ENCODE peak calls at places on chromosomes 2 and 18, in five cellular contexts. B, S, Y, M and J are unnamed samples.

GRCh38 chr2:239826786-239827510 is 198.2 kb downstream of the NDUFA10 start:
- DNase-seq in B (no peak), S (no peak), Y (no peak), M (peak), J (no peak)

GRCh38 chr2:144274131-144274530 is 245.8 kb downstream of the ZEB2 start:
- DNase-seq in B (peak), S (no peak), Y (peak), M (no peak), J (no peak)

GRCh38 chr2:85468704-85469349 is 50.3 kb downstream of the SH2D6 start:
- DNase-seq in B (peak), S (no peak), Y (peak), M (no peak), J (peak)

GRCh38 chr2:241844831-241845578 is 13.7 kb downstream of the PDCD1 start:
- DNase-seq in B (no peak), S (no peak), Y (no peak), M (peak), J (no peak)

GRCh38 chr2:179275280-179276013 is 10.8 kb upstream of the SESTD1 start:
- DNase-seq in B (peak), S (no peak), Y (no peak), M (no peak), J (peak)

GRCh38 chr2:150480241-150480640 is 7.2 kb downstream of the RND3 start:
- DNase-seq in B (peak), S (no peak), Y (peak), M (no peak), J (peak)

GRCh38 chr2:170229125-170229524 is 51.2 kb downstream of the MYO3B start:
- DNase-seq in B (no peak), S (no peak), Y (no peak), M (no peak), J (no peak)

GRCh38 chr2:106062627-106063026 is 131.5 kb downstream of the UXS1 start:
- DNase-seq in B (peak), S (no peak), Y (no peak), M (no peak), J (no peak)

GRCh38 chr18:22559414-22560282 is 141.9 kb upstream of the CTAGE1 start:
- DNase-seq in B (peak), S (peak), Y (peak), M (peak), J (peak)

GRCh38 chr2:47512581-47513083 is 109.7 kb downstream of the MSH2 start:
- DNase-seq in B (no peak), S (no peak), Y (peak), M (no peak), J (peak)

GRCh38 chr18:31977270-31977872 is 34.4 kb upstream of the TRAPPC8 start:
- DNase-seq in B (peak), S (peak), Y (peak), M (peak), J (peak)

GRCh38 chr2:20110383-20110782 is 59.0 kb upstream of the LAPTM4A start:
- DNase-seq in B (no peak), S (no peak), Y (no peak), M (no peak), J (no peak)

GRCh38 chr2:42138163-42139016 is 30.8 kb upstream of the EML4 start:
- DNase-seq in B (peak), S (peak), Y (peak), M (peak), J (peak)

GRCh38 chr2:46657042-46657504 is 177.7 kb downstream of the TMEM247 start:
- DNase-seq in B (peak), S (no peak), Y (peak), M (peak), J (peak)

GRCh38 chr2:23385748-23386421 is 906 bp downstream of the KLHL29 start:
- DNase-seq in B (no peak), S (no peak), Y (peak), M (no peak), J (no peak)

GRCh38 chr2:20573611-20574422 is 77.1 kb downstream of the HS1BP3 start:
- DNase-seq in B (peak), S (no peak), Y (peak), M (peak), J (peak)

GRCh38 chr18:45255142-45255890 is 360.0 kb upstream of the SLC14A2 start:
- DNase-seq in B (peak), S (peak), Y (no peak), M (no peak), J (peak)

GRCh38 chr2:186695081-186695756 is 1.4 kb downstream of the FAM171B start:
- DNase-seq in B (peak), S (peak), Y (peak), M (peak), J (peak)

GRCh38 chr18:27428120-27428519 is 243.0 kb upstream of the CHST9 start:
- DNase-seq in B (no peak), S (no peak), Y (no peak), M (no peak), J (peak)

GRCh38 chr2:219627105-219628100 is at the start of gene SLC4A3:
- DNase-seq in B (peak), S (no peak), Y (no peak), M (peak), J (peak)

GRCh38 chr2:219661955-219662395 is 34.5 kb downstream of the SLC4A3 start:
- DNase-seq in B (peak), S (peak), Y (no peak), M (no peak), J (peak)

GRCh38 chr2:8169443-8169842 is 512.4 kb upstream of the ID2 start:
- DNase-seq in B (peak), S (peak), Y (peak), M (no peak), J (peak)

GRCh38 chr2:101688266-101688665 is 9.2 kb upstream of the MAP4K4 start:
- DNase-seq in B (no peak), S (no peak), Y (no peak), M (no peak), J (no peak)

GRCh38 chr2:112938904-112939303 is 27.9 kb downstream of the IL37 start:
- DNase-seq in B (no peak), S (peak), Y (no peak), M (no peak), J (peak)

GRCh38 chr2:176680916-176681315 is 411.7 kb downstream of the MTX2 start:
- DNase-seq in B (peak), S (no peak), Y (no peak), M (no peak), J (peak)

GRCh38 chr2:95026471-95027368 is 1.2 kb downstream of the MAL start:
- DNase-seq in B (no peak), S (no peak), Y (no peak), M (no peak), J (no peak)

GRCh38 chr2:112637289-112637660 is 8.5 kb upstream of the SLC20A1 start:
- DNase-seq in B (no peak), S (no peak), Y (no peak), M (no peak), J (no peak)

GRCh38 chr2:118013724-118014491 is at the start of gene CCDC93:
- DNase-seq in B (peak), S (peak), Y (peak), M (peak), J (peak)

GRCh38 chr2:203492965-203493364 is 42.1 kb downstream of the RAPH1 start:
- DNase-seq in B (peak), S (no peak), Y (no peak), M (no peak), J (peak)

GRCh38 chr2:119349289-119349688 is 17.3 kb downstream of the C2orf76 start:
- DNase-seq in B (no peak), S (no peak), Y (no peak), M (no peak), J (no peak)

GRCh38 chr2:159196393-159196925 is 90.0 kb downstream of the WDSUB1 start:
- DNase-seq in B (no peak), S (no peak), Y (no peak), M (no peak), J (no peak)

GRCh38 chr2:63053889-63054725 is 3.5 kb downstream of the OTX1 start:
- DNase-seq in B (no peak), S (no peak), Y (peak), M (no peak), J (no peak)

GRCh38 chr2:85933753-85934594 is 45.2 kb upstream of the ST3GAL5 start:
- DNase-seq in B (peak), S (peak), Y (peak), M (peak), J (peak)

GRCh38 chr2:134279417-134279816 is 25.5 kb downstream of the MGAT5 start:
- DNase-seq in B (no peak), S (no peak), Y (no peak), M (no peak), J (no peak)
- H3K4me3 ChIP-seq in B (no peak), S (no peak), Y (no peak), M (no peak), J (no peak)

DNA sequence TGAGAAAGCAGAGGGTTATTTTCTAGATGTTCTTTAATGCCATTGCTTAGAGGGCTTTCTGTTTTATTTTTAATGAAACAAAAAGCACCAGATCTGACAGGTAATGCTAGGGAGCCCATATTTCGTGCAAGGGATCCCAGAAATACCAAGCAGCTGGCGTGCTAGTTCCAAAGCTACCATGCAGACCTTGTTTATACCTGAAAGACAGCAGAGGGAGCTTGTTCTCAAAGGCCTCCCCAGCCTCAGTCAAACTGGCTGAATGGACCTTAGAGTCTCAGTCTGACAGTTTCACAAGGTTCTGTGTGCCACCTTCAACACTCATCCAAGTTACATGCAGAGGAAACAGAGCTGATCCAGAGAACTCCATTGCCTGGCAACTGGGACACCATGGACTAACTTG is 48.6 kb downstream of the GALNT14 start:
- DNase-seq in B (no peak), S (no peak), Y (no peak), M (no peak), J (no peak)
- TF ChIP-seq CTCF in B (no peak), S (no peak), Y (no peak), M (no peak), J (no peak)

GRCh38 chr2:134946073-134946472 is 27.5 kb downstream of the CCNT2 start:
- DNase-seq in B (no peak), S (no peak), Y (no peak), M (no peak), J (no peak)

GRCh38 chr2:134944975-134945374 is 26.4 kb downstream of the CCNT2 start:
- DNase-seq in B (no peak), S (no peak), Y (no peak), M (no peak), J (no peak)

GRCh38 chr2:134943540-134943939 is 24.9 kb downstream of the CCNT2 start:
- DNase-seq in B (no peak), S (no peak), Y (no peak), M (no peak), J (no peak)
- H3K4me3 ChIP-seq in B (no peak), S (no peak), Y (no peak), M (no peak), J (no peak)

GRCh38 chr2:27378096-27378808 is 2.3 kb downstream of the ZNF513 start:
- DNase-seq in B (no peak), S (no peak), Y (no peak), M (peak), J (peak)
- TF ChIP-seq CTCF in B (no peak), S (peak), Y (no peak), M (peak), J (peak)

GRCh38 chr2:39667881-39668276 is 2.2 kb downstream of the TMEM178A start:
- DNase-seq in B (no peak), S (no peak), Y (no peak), M (no peak), J (no peak)
- H3K4me3 ChIP-seq in B (no peak), S (no peak), Y (no peak), M (no peak), J (no peak)

GRCh38 chr2:138329167-138329566 is 172.4 kb upstream of the SPOPL start:
- DNase-seq in B (no peak), S (no peak), Y (no peak), M (no peak), J (no peak)
- TF ChIP-seq CTCF in B (no peak), S (no peak), Y (no peak), M (no peak), J (no peak)

GRCh38 chr18:76819411-76820136 is 2.8 kb upstream of the ZNF236 start:
- DNase-seq in B (no peak), S (no peak), Y (no peak), M (peak), J (no peak)
- H3K4me3 ChIP-seq in B (no peak), S (no peak), Y (no peak), M (no peak), J (no peak)